ENCODE peak calls at places on chromosomes 11 and 22, in four cellular contexts. M is ureter; R is HEK293T; I is central memory CD4-positive, alpha-beta T cell. K is an unnamed sample.

GRCh38 chr22:19396934-19397728 is 34.4 kb downstream of the HIRA start:
- DNase-seq in M (no peak), R (no peak), I (no peak), K (no peak)

GRCh38 chr11:102940714-102941588 is 14.6 kb downstream of the MMP13 start:
- DNase-seq in M (peak; percentile 53), R (peak; percentile 72), I (peak; percentile 5), K (peak; percentile 14)

GRCh38 chr11:72038491-72038890 is 39.8 kb downstream of the IL18BP start:
- DNase-seq in M (peak; percentile 75), R (no peak), I (no peak), K (no peak)

GRCh38 chr11:44564653-44565007 is 833 bp upstream of the CD82 start:
- DNase-seq in M (peak; percentile 91), R (no peak), I (no peak), K (no peak)

GRCh38 chr11:27084407-27084985 is 43.9 kb downstream of the BBOX1 start:
- DNase-seq in M (no peak), R (no peak), I (no peak), K (no peak)

GRCh38 chr11:27217948-27218410 is 145.0 kb downstream of the CCDC34 start:
- DNase-seq in M (no peak), R (no peak), I (no peak), K (no peak)

GRCh38 chr11:119629834-119630624 is 99.0 kb downstream of the NECTIN1 start:
- DNase-seq in M (no peak), R (no peak), I (no peak), K (no peak)

GRCh38 chr22:38755155-38755910 is 465 bp downstream of the SUN2 start:
- DNase-seq in M (peak; percentile 91), R (peak; percentile 59), I (peak; percentile 43), K (peak; percentile 69)

GRCh38 chr11:92870241-92870826 is 99.1 kb upstream of the MTNR1B start:
- DNase-seq in M (no peak), R (no peak), I (no peak), K (no peak)

GRCh38 chr22:27154717-27155116 is 497.3 kb downstream of the MIAT start:
- DNase-seq in M (no peak), R (no peak), I (no peak), K (no peak)

GRCh38 chr11:10181811-10182210 is 112.2 kb downstream of the SBF2 start:
- DNase-seq in M (no peak), R (no peak), I (no peak), K (no peak)

GRCh38 chr22:16964366-16964765 is 43.7 kb downstream of the GAB4 start:
- DNase-seq in M (no peak), R (peak; percentile 5), I (no peak), K (no peak)

GRCh38 chr11:2800655-2801531 is 84.7 kb downstream of the CDKN1C start:
- DNase-seq in M (peak; percentile 34), R (no peak), I (no peak), K (no peak)

GRCh38 chr11:118929496-118930151 is 3.9 kb upstream of the BCL9L start:
- DNase-seq in M (peak; percentile 93), R (peak; percentile 73), I (peak; percentile 85), K (peak; percentile 81)

GRCh38 chr11:87290304-87290922 is 252.7 kb downstream of the TMEM135 start:
- DNase-seq in M (no peak), R (peak; percentile 16), I (peak; percentile 27), K (no peak)

GRCh38 chr22:49997221-49997599 is 15.4 kb downstream of the IL17REL start:
- DNase-seq in M (no peak), R (no peak), I (no peak), K (no peak)

GRCh38 chr11:62137276-62137861 is 13.6 kb downstream of the INCENP start:
- DNase-seq in M (no peak), R (no peak), I (no peak), K (no peak)

GRCh38 chr11:110824912-110825311 is 112.7 kb upstream of the ARHGAP20 start:
- DNase-seq in M (no peak), R (no peak), I (no peak), K (no peak)

GRCh38 chr11:13260196-13260962 is 17.2 kb upstream of the BMAL1 start:
- DNase-seq in M (no peak), R (no peak), I (no peak), K (no peak)

GRCh38 chr22:37485714-37486223 is 415 bp downstream of the MFNG start:
- DNase-seq in M (no peak), R (no peak), I (peak; percentile 10), K (no peak)

GRCh38 chr22:46596819-46597218 is 23.4 kb upstream of the GRAMD4 start:
- DNase-seq in M (peak; percentile 85), R (no peak), I (no peak), K (no peak)

GRCh38 chr22:27748355-27749168 is 53.0 kb downstream of the MN1 start:
- DNase-seq in M (no peak), R (no peak), I (no peak), K (no peak)

GRCh38 chr22:37501176-37501609 is 15.0 kb upstream of the MFNG start:
- DNase-seq in M (no peak), R (no peak), I (no peak), K (no peak)

GRCh38 chr22:21447694-21448402 is 19.3 kb upstream of the TMEM191C start:
- DNase-seq in M (peak; percentile 35), R (peak; percentile 69), I (no peak), K (no peak)

GRCh38 chr11:120168960-120169681 is 31.2 kb upstream of the TRIM29 start:
- DNase-seq in M (peak; percentile 72), R (peak; percentile 86), I (peak; percentile 25), K (peak; percentile 79)

GRCh38 chr11:64711944-64712306 is 11.1 kb downstream of the NRXN2 start:
- DNase-seq in M (no peak), R (no peak), I (no peak), K (no peak)

GRCh38 chr22:40478456-40479125 is 108.2 kb downstream of the SGSM3 start:
- DNase-seq in M (no peak), R (no peak), I (no peak), K (no peak)

GRCh38 chr11:13210424-13210823 is 67.2 kb upstream of the BMAL1 start:
- DNase-seq in M (peak; percentile 58), R (peak; percentile 57), I (peak; percentile 18), K (no peak)

GRCh38 chr11:77181226-77181625 is 53.2 kb downstream of the MYO7A start:
- DNase-seq in M (no peak), R (no peak), I (no peak), K (no peak)

GRCh38 chr22:37768273-37768672 is 39.5 kb upstream of the GCAT start:
- DNase-seq in M (no peak), R (peak; percentile 58), I (no peak), K (no peak)

GRCh38 chr11:77193915-77194830 is 66.1 kb downstream of the MYO7A start:
- DNase-seq in M (no peak), R (no peak), I (no peak), K (no peak)

GRCh38 chr22:48819232-48819631 is 1008.4 kb downstream of the BRD1 start:
- DNase-seq in M (no peak), R (no peak), I (no peak), K (no peak)

GRCh38 chr22:26072611-26073010 is 96.7 kb upstream of the SEZ6L start:
- DNase-seq in M (no peak), R (no peak), I (no peak), K (no peak)

GRCh38 chr11:74838188-74838587 is 89.5 kb downstream of the RNF169 start:
- DNase-seq in M (no peak), R (no peak), I (no peak), K (no peak)

GRCh38 chr11:22832315-22833041 is 2.9 kb upstream of the SVIP start:
- DNase-seq in M (no peak), R (no peak), I (no peak), K (no peak)

GRCh38 chr11:62856333-62856910 is 17.0 kb upstream of the WDR74 start:
- DNase-seq in M (no peak), R (no peak), I (no peak), K (no peak)

GRCh38 chr11:4388221-4388620 is 5.3 kb downstream of the TRIM21 start:
- DNase-seq in M (no peak), R (no peak), I (no peak), K (no peak)

GRCh38 chr22:17191163-17191562 is 28.1 kb downstream of the ADA2 start:
- DNase-seq in M (no peak), R (no peak), I (no peak), K (no peak)

GRCh38 chr11:47442514-47442913 is 6.4 kb downstream of the RAPSN start:
- DNase-seq in M (no peak), R (no peak), I (no peak), K (no peak)